ENCODE peak calls at places on chromosomes 16 and 17, in four cellular contexts. R is nephron progenitor cell; C is neural crest cell; G is CD4-positive, alpha-beta T cell. K is an unnamed sample.

GRCh38 chr17:2580156-2580555 is 13.3 kb upstream of the PAFAH1B1 start:
- DNase-seq in G (no peak), R (no peak), C (no peak), K (no peak)

GRCh38 chr17:31273511-31273910 is 23.5 kb downstream of the OMG start:
- DNase-seq in R (no peak), G (no peak), C (no peak), K (no peak)

GRCh38 chr17:81400939-81401726 is 5.9 kb downstream of the BAHCC1 start:
- DNase-seq in R (no peak), G (no peak), C (no peak), K (no peak)

GRCh38 chr17:13395872-13396271 is 205.9 kb downstream of the HS3ST3A1 start:
- DNase-seq in C (no peak), R (no peak), G (no peak), K (no peak)

GRCh38 chr16:27084296-27085065 is 17.8 kb downstream of the C16orf82 start:
- DNase-seq in C (no peak), G (no peak), R (no peak), K (peak)

GRCh38 chr16:52237823-52238222 is 309.1 kb downstream of the TOX3 start:
- DNase-seq in G (no peak), C (no peak), R (no peak), K (no peak)

GRCh38 chr17:77963441-77963840 is 4.9 kb downstream of the TNRC6C start:
- DNase-seq in C (no peak), G (peak), R (no peak), K (no peak)

GRCh38 chr17:50794361-50794760 is 27.0 kb upstream of the ANKRD40CL start:
- DNase-seq in C (no peak), G (no peak), R (no peak), K (no peak)

GRCh38 chr16:83842291-83842690 is 34.5 kb downstream of the HSBP1 start:
- DNase-seq in G (no peak), R (no peak), C (no peak), K (no peak)

GRCh38 chr17:60167095-60167741 is 17.4 kb downstream of the CA4 start:
- DNase-seq in R (no peak), C (no peak), G (no peak), K (no peak)

GRCh38 chr17:16439867-16440351 is 24.5 kb downstream of the TRPV2 start:
- DNase-seq in G (no peak), R (no peak), C (no peak), K (no peak)

GRCh38 chr17:45164734-45165269 is 3.1 kb downstream of the HEXIM2 start:
- DNase-seq in C (no peak), R (no peak), G (no peak), K (no peak)

GRCh38 chr17:45161288-45162021 is at the start of gene HEXIM2:
- DNase-seq in R (peak), C (peak), G (peak), K (peak)

GRCh38 chr17:45156242-45156641 is 5.4 kb upstream of the HEXIM2 start:
- DNase-seq in G (no peak), R (no peak), C (no peak), K (no peak)

GRCh38 chr17:45162022-45162687 is 480 bp downstream of the HEXIM2 start:
- DNase-seq in G (no peak), C (no peak), R (no peak), K (no peak)

GRCh38 chr17:45160505-45161287 is 979 bp upstream of the HEXIM2 start:
- DNase-seq in C (peak), R (peak), G (peak), K (peak)
- TF ChIP-seq CTCF in C (peak), R (no peak), G (no peak), K (no peak)

GRCh38 chr16:88780100-88781062 is 4.6 kb downstream of the PIEZO1 start:
- DNase-seq in R (no peak), C (no peak), G (no peak), K (peak)
- TF ChIP-seq CTCF in R (no peak), C (no peak), G (no peak), K (no peak)

GRCh38 chr16:80948886-80949502 is 57.7 kb downstream of the CMC2 start:
- DNase-seq in R (peak), G (no peak), C (peak), K (peak)
- TF ChIP-seq CTCF in R (peak), G (peak), C (peak), K (peak)

GRCh38 chr17:48860034-48860433 is 29.2 kb downstream of the CALCOCO2 start:
- DNase-seq in G (no peak), C (no peak), R (no peak), K (no peak)
- TF ChIP-seq CTCF in G (no peak), C (peak), R (peak), K (peak)

DNA sequence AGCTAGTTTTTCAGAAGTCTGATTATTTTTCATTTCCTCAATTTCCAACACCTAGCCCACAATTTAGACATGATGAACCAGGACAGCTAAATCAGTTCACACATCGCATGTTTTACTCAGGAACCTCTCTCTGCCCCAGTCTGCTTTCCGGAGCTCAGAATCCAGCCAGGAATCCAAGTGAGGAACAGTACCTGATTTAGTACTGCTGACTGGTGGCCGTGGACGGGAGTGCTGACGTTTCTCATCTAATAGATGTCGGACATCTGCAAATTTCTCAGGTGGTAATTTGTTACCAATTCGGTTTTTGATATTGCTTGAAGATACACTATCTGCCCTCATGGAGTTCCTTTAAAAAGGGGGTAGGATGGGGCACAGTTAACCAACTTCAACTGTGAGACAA is 14.9 kb upstream of the ITGAE start:
- DNase-seq in G (no peak), C (no peak), R (no peak), K (no peak)
- TF ChIP-seq CTCF in G (no peak), C (no peak), R (no peak), K (no peak)

DNA sequence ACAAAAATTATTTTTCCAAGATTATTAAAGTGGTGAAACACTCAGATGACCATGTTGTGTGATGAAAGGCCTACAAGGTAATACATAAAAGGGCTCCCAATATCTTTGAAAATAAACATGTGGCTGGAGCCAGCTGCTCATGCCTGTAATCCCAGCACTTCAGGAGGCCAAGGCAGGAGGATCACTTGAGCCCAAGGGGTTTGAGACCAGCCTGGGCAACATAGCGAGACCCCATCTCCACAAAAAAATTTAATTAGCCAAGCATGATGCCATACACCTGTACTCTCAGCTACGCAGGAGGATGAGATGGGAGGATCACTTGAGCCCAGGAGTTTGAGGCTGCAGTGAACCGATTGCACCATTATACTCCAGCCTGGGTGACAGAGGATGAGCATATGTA is 26.8 kb downstream of the SIAH1 start:
- DNase-seq in G (no peak), C (no peak), R (no peak), K (no peak)
- TF ChIP-seq CTCF in G (no peak), C (no peak), R (no peak), K (no peak)

DNA sequence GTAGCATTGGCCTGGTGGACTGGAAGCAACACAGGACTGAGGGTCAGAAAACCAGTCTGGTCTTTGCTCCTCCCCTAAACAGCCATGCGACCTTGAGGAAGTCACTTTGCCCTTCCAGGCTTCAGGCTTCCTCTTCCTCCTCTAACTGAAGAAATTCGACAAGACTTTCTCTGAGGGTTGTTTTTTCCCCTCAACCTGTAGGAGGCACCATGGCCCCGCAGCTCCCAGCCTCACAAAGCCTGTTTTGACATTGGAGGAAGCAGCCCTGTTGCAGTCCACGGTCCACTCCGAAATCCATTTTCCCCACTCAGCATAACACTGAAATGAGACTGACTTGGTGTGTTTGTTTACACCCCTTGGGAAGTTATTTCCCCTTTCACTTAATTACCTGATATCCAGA is 41.2 kb upstream of the PIRT start:
- DNase-seq in R (peak), G (no peak), C (peak), K (peak)
- TF ChIP-seq CTCF in R (peak), G (no peak), C (peak), K (peak)

DNA sequence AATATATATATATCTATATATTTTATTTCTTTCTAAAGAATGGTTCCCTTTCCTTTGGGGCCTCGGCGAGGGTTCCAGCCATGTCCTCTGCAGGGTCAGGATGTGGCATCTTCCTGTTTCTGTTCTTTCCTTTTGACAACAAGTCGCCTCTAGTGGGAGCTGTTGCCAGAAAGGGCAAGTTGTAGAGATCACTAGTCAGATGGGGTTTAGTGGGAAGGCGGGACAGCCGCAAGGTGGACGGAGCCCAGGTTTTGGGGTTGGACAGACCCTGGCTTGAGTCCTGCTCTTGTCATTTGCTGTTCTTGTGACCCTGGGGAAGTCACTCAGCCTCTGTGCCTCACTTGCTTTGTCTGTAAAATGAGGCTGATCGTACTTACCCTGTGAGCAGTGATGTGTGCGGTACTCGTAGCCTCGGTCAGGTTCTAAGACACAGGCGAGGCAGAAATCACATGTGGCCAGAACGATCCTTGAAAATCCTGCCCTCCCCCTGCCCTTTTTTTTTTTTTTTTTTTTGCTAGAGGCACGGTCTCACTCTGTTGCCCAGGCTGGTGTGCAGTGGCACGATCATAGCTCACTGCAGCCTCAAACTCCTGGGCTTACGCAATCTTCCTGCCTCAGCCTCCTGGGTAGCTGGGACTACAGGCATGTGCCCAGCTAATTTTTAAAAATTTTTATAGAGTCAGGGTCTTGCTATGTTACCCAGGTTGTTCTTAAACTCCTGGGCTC is 80.1 kb downstream of the ABCC6 start:
- DNase-seq in G (no peak), R (no peak), C (no peak), K (no peak)
- TF ChIP-seq CTCF in G (peak), R (peak), C (peak), K (no peak)